ENCODE peak calls at places on chromosomes 5 and 9, in seven cellular contexts. W, S, Y, B, Q, J and I are unnamed samples.

GRCh38 chr9:22395585-22396205 is 50.9 kb upstream of the DMRTA1 start:
- DNase-seq in B (peak; percentile 4), Y (no peak), W (peak; percentile 83), Q (no peak), J (no peak), S (no peak), I (peak; percentile 77)

GRCh38 chr5:97644896-97645295 is 461.8 kb upstream of the RIOK2 start:
- DNase-seq in S (no peak), Q (no peak), J (no peak), Y (no peak), B (no peak), W (no peak), I (no peak)

GRCh38 chr9:89887286-89887685 is 282.5 kb downstream of the GADD45G start:
- DNase-seq in B (no peak), S (no peak), Q (no peak), W (no peak), Y (no peak), J (no peak), I (no peak)

GRCh38 chr9:111094433-111095421 is 56.5 kb upstream of the LPAR1 start:
- DNase-seq in S (no peak), Q (peak; percentile 88), B (peak; percentile 63), J (no peak), W (peak; percentile 78), Y (peak; percentile 40), I (peak; percentile 71)

GRCh38 chr9:76798527-76798926 is 34.3 kb downstream of the PCA3 start:
- DNase-seq in W (no peak), Q (no peak), J (no peak), Y (no peak), B (no peak), S (no peak), I (no peak)

GRCh38 chr5:59838989-59839388 is 54.5 kb downstream of the PDE4D start:
- DNase-seq in S (no peak), Q (no peak), W (no peak), J (no peak), B (no peak), Y (no peak), I (peak; percentile 20)

GRCh38 chr5:166166071-166166470 is 2125.4 kb upstream of the WWC1 start:
- DNase-seq in J (no peak), B (no peak), W (no peak), Q (no peak), Y (no peak), S (no peak), I (no peak)

GRCh38 chr5:465591-466403 is 22.8 kb downstream of the EXOC3 start:
- DNase-seq in S (no peak), J (no peak), Q (no peak), B (no peak), Y (peak; percentile 10), W (no peak), I (no peak)

GRCh38 chr5:124725040-124725434 is 21.4 kb downstream of the ZNF608 start:
- DNase-seq in W (no peak), B (no peak), J (no peak), Q (no peak), Y (no peak), S (no peak), I (no peak)

GRCh38 chr5:142038735-142039134 is 25.9 kb upstream of the GNPDA1 start:
- DNase-seq in Y (no peak), Q (no peak), W (no peak), J (no peak), S (no peak), B (no peak), I (no peak)

GRCh38 chr9:74562611-74563010 is 65.5 kb downstream of the RORB start:
- DNase-seq in Y (no peak), S (no peak), J (no peak), Q (no peak), B (no peak), W (no peak), I (no peak)

GRCh38 chr9:74556685-74557084 is 59.5 kb downstream of the RORB start:
- DNase-seq in W (peak; percentile 82), B (no peak), Y (no peak), S (no peak), J (no peak), Q (no peak), I (peak; percentile 41)

GRCh38 chr9:74555015-74555414 is 57.9 kb downstream of the RORB start:
- DNase-seq in B (peak; percentile 7), W (peak; percentile 20), Y (peak; percentile 11), J (no peak), Q (no peak), S (no peak), I (no peak)

GRCh38 chr9:74555625-74556024 is 58.5 kb downstream of the RORB start:
- DNase-seq in Q (no peak), S (no peak), Y (no peak), W (no peak), J (no peak), B (no peak), I (no peak)

GRCh38 chr9:74557577-74557976 is 60.4 kb downstream of the RORB start:
- DNase-seq in Q (no peak), B (no peak), W (no peak), Y (no peak), J (no peak), S (no peak), I (no peak)
- TF ChIP-seq CTCF in Q (no peak), B (no peak), W (no peak), Y (no peak), J (no peak), S (no peak), I (no peak)

GRCh38 chr9:18969095-18969494 is 63.9 kb downstream of the SAXO1 start:
- DNase-seq in W (no peak), B (peak; percentile 23), J (no peak), S (no peak), Y (no peak), Q (peak; percentile 6), I (no peak)
- H3K4me3 ChIP-seq in W (no peak overlapping the region), B (no peak overlapping the region), J (no peak overlapping the region), S (no peak overlapping the region), Y (no peak overlapping the region), Q (no peak overlapping the region), I (no peak overlapping the region)

DNA sequence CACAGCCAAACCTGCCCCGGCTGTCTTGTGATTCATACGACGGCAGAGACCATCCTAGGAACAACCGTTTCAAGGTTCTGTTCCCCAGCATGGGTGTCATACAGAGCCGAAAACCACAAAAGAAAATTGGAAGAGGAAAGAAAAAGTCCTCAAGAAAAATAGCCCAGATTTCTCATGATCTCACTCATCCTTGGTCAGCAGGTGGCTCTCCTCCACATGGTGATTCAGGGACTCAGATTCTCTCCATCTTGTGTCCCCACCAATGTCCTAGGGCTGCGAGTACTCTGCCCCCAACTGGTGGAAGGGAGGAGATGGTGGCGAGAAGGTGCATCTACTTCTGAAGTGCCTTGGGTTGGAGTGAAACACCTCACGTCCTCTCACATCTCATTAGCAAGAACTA is 25.6 kb downstream of the PDZD2 start:
- DNase-seq in S (no peak), W (peak; percentile 67), J (no peak), B (no peak), Y (no peak), Q (peak; percentile 6), I (peak; percentile 5)
- TF ChIP-seq CTCF in S (peak; percentile 15), W (no peak), J (no peak), B (no peak), Y (no peak), Q (no peak), I (peak; percentile 3)

GRCh38 chr9:2992427-2992826 is 148.5 kb upstream of the PUM3 start:
- DNase-seq in S (no peak), W (no peak), Y (no peak), Q (no peak), B (no peak), J (no peak), I (no peak)

GRCh38 chr9:2985343-2985742 is 141.4 kb upstream of the PUM3 start:
- DNase-seq in W (no peak), J (no peak), Y (no peak), Q (no peak), S (no peak), B (no peak), I (no peak)

GRCh38 chr9:2987679-2988078 is 143.8 kb upstream of the PUM3 start:
- DNase-seq in W (no peak), Y (no peak), S (no peak), Q (no peak), B (no peak), J (no peak), I (no peak)

DNA sequence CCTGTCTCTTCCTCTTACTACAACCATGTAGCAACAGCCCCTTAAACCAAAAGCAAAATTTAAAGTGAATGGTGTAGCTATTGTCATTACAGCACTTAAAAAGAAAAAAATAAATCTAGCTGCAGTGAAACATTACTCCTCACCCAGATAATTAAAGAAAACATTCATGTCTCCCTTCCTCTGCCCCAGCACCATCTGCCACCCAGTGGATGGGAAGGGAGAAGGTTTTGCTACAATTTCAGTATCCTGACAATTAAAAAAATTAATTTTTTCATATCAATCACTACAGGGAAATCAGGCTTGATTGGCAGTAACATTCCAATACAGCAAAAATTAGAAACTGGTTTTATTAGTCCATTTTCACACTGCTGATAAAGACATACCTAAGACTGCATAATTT is 147.4 kb upstream of the PUM3 start:
- DNase-seq in W (no peak), J (no peak), B (peak; percentile 3), S (no peak), Y (no peak), Q (peak; percentile 40), I (peak; percentile 12)
- H3K4me3 ChIP-seq in W (no peak overlapping the region), J (no peak overlapping the region), B (no peak overlapping the region), S (no peak overlapping the region), Y (no peak overlapping the region), Q (no peak overlapping the region), I (no peak overlapping the region)

GRCh38 chr5:163489745-163490075 is 15.7 kb upstream of the MAT2B start:
- DNase-seq in W (no peak), B (no peak), S (no peak), J (no peak), Y (no peak), Q (no peak), I (no peak)

GRCh38 chr5:163489055-163489744 is 16.2 kb upstream of the MAT2B start:
- DNase-seq in Y (no peak), W (no peak), S (no peak), Q (peak; percentile 68), B (peak; percentile 66), J (no peak), I (peak; percentile 48)
- TF ChIP-seq CTCF in Y (no peak), W (peak; percentile 22), S (peak; percentile 57), Q (peak; percentile 45), B (peak; percentile 45), J (no peak), I (peak; percentile 34)

DNA sequence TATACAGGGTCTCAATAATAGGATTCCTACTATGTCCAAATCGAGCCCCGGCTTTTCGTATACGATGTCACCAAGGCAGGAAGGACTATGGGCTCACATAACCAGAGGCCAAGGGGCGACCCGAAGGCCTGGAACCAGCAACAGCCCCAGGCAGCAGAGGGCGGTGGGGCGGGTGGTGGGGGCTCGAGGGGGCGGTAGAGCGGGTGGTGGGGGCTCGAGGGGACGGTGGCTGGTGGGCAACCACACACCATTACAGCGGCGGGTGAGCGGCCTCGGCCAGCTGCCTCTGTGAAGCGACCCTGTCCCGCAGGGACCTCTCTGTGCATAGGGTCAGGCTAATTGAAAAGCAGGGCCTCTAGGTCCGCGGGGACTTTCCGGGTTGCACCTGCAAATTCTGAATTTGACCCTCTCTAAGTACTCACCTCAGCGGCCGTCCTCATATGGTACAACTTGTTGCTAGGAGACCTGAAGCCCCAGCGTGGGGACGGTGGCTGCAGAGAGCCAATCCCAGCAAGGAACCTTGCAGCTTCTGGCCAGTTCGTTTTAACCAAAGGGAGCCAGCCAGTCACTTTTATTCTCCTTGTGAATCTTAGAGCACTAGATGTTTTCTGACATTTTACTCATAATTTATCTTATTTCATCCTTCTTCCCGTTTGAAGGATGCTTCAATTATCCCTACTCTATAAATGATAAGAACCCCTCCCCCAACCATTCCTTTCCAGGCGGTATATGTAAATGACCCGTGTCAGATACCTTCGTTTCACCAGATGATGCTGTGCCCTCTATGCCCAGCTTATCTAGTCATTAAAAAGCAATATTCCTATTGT is at the start of gene NME5:
- DNase-seq in Y (peak; percentile 31), S (peak; percentile 85), B (peak; percentile 44), W (peak; percentile 80), Q (peak; percentile 79), J (peak; percentile 64), I (peak; percentile 80)
- H3K4me3 ChIP-seq in Y (peak within 1 kb of the TSS; percentile 54), S (peak within 1 kb of the TSS; percentile 51), B (peak within 1 kb of the TSS; percentile 54), W (peak within 1 kb of the TSS; percentile 65), Q (peak within 1 kb of the TSS; percentile 65), J (peak within 1 kb of the TSS; percentile 44), I (peak within 1 kb of the TSS; percentile 68)